ENCODE peak calls at places on chromosomes 4 and X, in seven cellular contexts. One of them, this sample, is unnamed.

GRCh38 chr4:2942037-2942531 is 21.1 kb downstream of the NOP14 start:
- DNase-seq in NCI-H1436: no peak
- DNase-seq in osteocyte: no peak
- DNase-seq in activated naive CD8-positive, alpha-beta T cell treated with anti-CD3 and anti-CD28 coated beads for 36 hours: no peak
- DNase-seq in NCI-H187: no peak
- DNase-seq in NCI-H2029: no peak
- DNase-seq in AG09309: no peak
- DNase-seq in this sample: no peak

GRCh38 chr4:86493460-86493859 is 100.7 kb upstream of the PTPN13 start:
- DNase-seq in AG09309: peak
- DNase-seq in NCI-H187: no peak
- DNase-seq in osteocyte: no peak
- DNase-seq in NCI-H2029: no peak
- DNase-seq in activated naive CD8-positive, alpha-beta T cell treated with anti-CD3 and anti-CD28 coated beads for 36 hours: no peak
- DNase-seq in NCI-H1436: no peak
- DNase-seq in this sample: no peak

GRCh38 chr4:54224960-54225670 is 4.0 kb upstream of the PDGFRA start:
- DNase-seq in AG09309: no peak
- DNase-seq in NCI-H1436: no peak
- DNase-seq in activated naive CD8-positive, alpha-beta T cell treated with anti-CD3 and anti-CD28 coated beads for 36 hours: no peak
- DNase-seq in osteocyte: peak
- DNase-seq in NCI-H2029: no peak
- DNase-seq in NCI-H187: no peak
- DNase-seq in this sample: no peak

GRCh38 chr4:153341575-153342090 is 2.9 kb upstream of the MND1 start:
- DNase-seq in NCI-H2029: no peak
- DNase-seq in NCI-H187: no peak
- DNase-seq in NCI-H1436: no peak
- DNase-seq in AG09309: no peak
- DNase-seq in activated naive CD8-positive, alpha-beta T cell treated with anti-CD3 and anti-CD28 coated beads for 36 hours: no peak
- DNase-seq in osteocyte: no peak
- DNase-seq in this sample: no peak

GRCh38 chr4:181418491-181418890 is 824.7 kb upstream of the TENM3 start:
- DNase-seq in activated naive CD8-positive, alpha-beta T cell treated with anti-CD3 and anti-CD28 coated beads for 36 hours: no peak
- DNase-seq in NCI-H1436: peak
- DNase-seq in AG09309: no peak
- DNase-seq in osteocyte: no peak
- DNase-seq in NCI-H187: peak
- DNase-seq in NCI-H2029: peak
- DNase-seq in this sample: no peak

GRCh38 chr4:177485528-177485927 is 43.3 kb upstream of the AGA start:
- DNase-seq in NCI-H187: no peak
- DNase-seq in osteocyte: no peak
- DNase-seq in AG09309: no peak
- DNase-seq in NCI-H1436: no peak
- DNase-seq in NCI-H2029: no peak
- DNase-seq in activated naive CD8-positive, alpha-beta T cell treated with anti-CD3 and anti-CD28 coated beads for 36 hours: no peak
- DNase-seq in this sample: no peak

GRCh38 chr4:44927361-44928061 is 201.2 kb upstream of the GNPDA2 start:
- DNase-seq in NCI-H2029: no peak
- DNase-seq in AG09309: no peak
- DNase-seq in osteocyte: no peak
- DNase-seq in NCI-H187: no peak
- DNase-seq in NCI-H1436: no peak
- DNase-seq in activated naive CD8-positive, alpha-beta T cell treated with anti-CD3 and anti-CD28 coated beads for 36 hours: no peak
- DNase-seq in this sample: no peak

GRCh38 chrX:103730746-103731508 is 20.2 kb downstream of the TMEM31 start:
- DNase-seq in NCI-H1436: no peak
- DNase-seq in AG09309: peak
- DNase-seq in NCI-H187: no peak
- DNase-seq in activated naive CD8-positive, alpha-beta T cell treated with anti-CD3 and anti-CD28 coated beads for 36 hours: no peak
- DNase-seq in osteocyte: no peak
- DNase-seq in NCI-H2029: no peak
- DNase-seq in this sample: no peak

GRCh38 chrX:121869876-121870477 is 822.6 kb downstream of the GLUD2 start:
- DNase-seq in osteocyte: no peak
- DNase-seq in NCI-H2029: no peak
- DNase-seq in activated naive CD8-positive, alpha-beta T cell treated with anti-CD3 and anti-CD28 coated beads for 36 hours: no peak
- DNase-seq in NCI-H1436: no peak
- DNase-seq in NCI-H187: no peak
- DNase-seq in AG09309: no peak
- DNase-seq in this sample: no peak

GRCh38 chr4:16794816-16795445 is 103.5 kb downstream of the LDB2 start:
- DNase-seq in NCI-H187: no peak
- DNase-seq in activated naive CD8-positive, alpha-beta T cell treated with anti-CD3 and anti-CD28 coated beads for 36 hours: peak
- DNase-seq in NCI-H1436: no peak
- DNase-seq in osteocyte: no peak
- DNase-seq in NCI-H2029: no peak
- DNase-seq in AG09309: peak
- DNase-seq in this sample: peak

GRCh38 chr4:17469931-17470674 is 41.8 kb downstream of the QDPR start:
- DNase-seq in NCI-H1436: no peak
- DNase-seq in NCI-H187: no peak
- DNase-seq in NCI-H2029: no peak
- DNase-seq in activated naive CD8-positive, alpha-beta T cell treated with anti-CD3 and anti-CD28 coated beads for 36 hours: no peak
- DNase-seq in osteocyte: no peak
- DNase-seq in AG09309: no peak
- DNase-seq in this sample: no peak

GRCh38 chrX:12681047-12681446 is 110.2 kb upstream of the PRPS2 start:
- DNase-seq in NCI-H1436: no peak
- DNase-seq in NCI-H187: no peak
- DNase-seq in activated naive CD8-positive, alpha-beta T cell treated with anti-CD3 and anti-CD28 coated beads for 36 hours: no peak
- DNase-seq in NCI-H2029: no peak
- DNase-seq in osteocyte: no peak
- DNase-seq in AG09309: no peak
- DNase-seq in this sample: no peak

GRCh38 chr4:141402696-141403095 is 182.0 kb downstream of the ZNF330 start:
- DNase-seq in NCI-H1436: no peak
- DNase-seq in AG09309: no peak
- DNase-seq in NCI-H187: no peak
- DNase-seq in NCI-H2029: no peak
- DNase-seq in activated naive CD8-positive, alpha-beta T cell treated with anti-CD3 and anti-CD28 coated beads for 36 hours: no peak
- DNase-seq in osteocyte: no peak
- DNase-seq in this sample: no peak

GRCh38 chr4:184385705-184386141 is 88.6 kb downstream of the IRF2 start:
- DNase-seq in AG09309: no peak
- DNase-seq in NCI-H187: no peak
- DNase-seq in NCI-H1436: no peak
- DNase-seq in NCI-H2029: no peak
- DNase-seq in activated naive CD8-positive, alpha-beta T cell treated with anti-CD3 and anti-CD28 coated beads for 36 hours: no peak
- DNase-seq in osteocyte: no peak
- DNase-seq in this sample: no peak

GRCh38 chr4:121256887-121257426 is 92.8 kb upstream of the TNIP3 start:
- DNase-seq in NCI-H2029: no peak
- DNase-seq in AG09309: no peak
- DNase-seq in osteocyte: no peak
- DNase-seq in NCI-H187: no peak
- DNase-seq in NCI-H1436: no peak
- DNase-seq in activated naive CD8-positive, alpha-beta T cell treated with anti-CD3 and anti-CD28 coated beads for 36 hours: no peak
- DNase-seq in this sample: no peak